ENCODE peak calls at places on chromosomes 16 and 17, in ten cellular contexts. H, R, I, U, A, L, X, C, J and E are unnamed samples.

GRCh38 chr16:74573622-74574021 is 33.3 kb downstream of the GLG1 start:
- DNase-seq in H (no peak), R (no peak), I (no peak), U (no peak), A (no peak), L (no peak), X (no peak), C (no peak), J (no peak), E (no peak)

GRCh38 chr16:55663770-55664677 is 8.2 kb downstream of the SLC6A2 start:
- DNase-seq in H (no peak), R (no peak), I (no peak), U (no peak), A (no peak), L (no peak), X (no peak), C (no peak), J (no peak), E (no peak)

GRCh38 chr17:20702692-20703091 is 123.2 kb downstream of the CDRT15L2 start:
- DNase-seq in H (no peak), R (no peak), I (no peak), U (no peak), A (no peak), L (no peak), X (peak; percentile 6), C (no peak), J (no peak), E (no peak)

GRCh38 chr17:73623247-73623646 is 21.0 kb downstream of the SDK2 start:
- DNase-seq in H (no peak), R (no peak), I (no peak), U (no peak), A (no peak), L (no peak), X (no peak), C (no peak), J (no peak), E (no peak)

GRCh38 chr16:88743693-88744519 is 37.6 kb downstream of the CTU2 start:
- DNase-seq in H (peak; percentile 85), R (peak; percentile 54), I (peak; percentile 75), U (peak; percentile 61), A (peak; percentile 76), L (peak; percentile 87), X (peak; percentile 65), C (peak; percentile 80), J (peak; percentile 74), E (peak; percentile 30)

GRCh38 chr16:35788381-35788780 is 2329.0 kb downstream of the TP53TG3F start:
- DNase-seq in H (no peak), R (no peak), I (no peak), U (no peak), A (no peak), L (no peak), X (no peak), C (no peak), J (no peak), E (no peak)

GRCh38 chr17:45794840-45795239 is 10.7 kb downstream of the CRHR1 start:
- DNase-seq in H (no peak), R (no peak), I (no peak), U (no peak), A (peak; percentile 35), L (no peak), X (no peak), C (peak; percentile 65), J (no peak), E (no peak)

GRCh38 chr17:42980274-42980765 is at the start of gene RUNDC1:
- DNase-seq in H (peak; percentile 95), R (peak; percentile 85), I (peak; percentile 92), U (peak; percentile 86), A (peak; percentile 93), L (peak; percentile 97), X (peak; percentile 87), C (peak; percentile 94), J (peak; percentile 93), E (peak; percentile 70)

GRCh38 chr16:2756288-2757015 is 4.0 kb downstream of the SRRM2 start:
- DNase-seq in H (no peak), R (no peak), I (no peak), U (no peak), A (no peak), L (no peak), X (no peak), C (no peak), J (no peak), E (no peak)

GRCh38 chr17:63916566-63917185 is 2.0 kb downstream of the GH1 start:
- DNase-seq in H (no peak), R (no peak), I (no peak), U (no peak), A (no peak), L (no peak), X (no peak), C (no peak), J (no peak), E (no peak)

GRCh38 chr16:81693467-81694303 is 85.4 kb upstream of the PLCG2 start:
- DNase-seq in H (no peak), R (no peak), I (no peak), U (no peak), A (no peak), L (no peak), X (no peak), C (no peak), J (no peak), E (no peak)

GRCh38 chr17:13076905-13077304 is 59.1 kb upstream of the ELAC2 start:
- DNase-seq in H (no peak), R (no peak), I (no peak), U (no peak), A (no peak), L (no peak), X (no peak), C (no peak), J (no peak), E (no peak)

GRCh38 chr17:77750427-77751043 is 208.0 kb upstream of the TNRC6C start:
- DNase-seq in H (no peak), R (no peak), I (no peak), U (no peak), A (no peak), L (no peak), X (no peak), C (no peak), J (no peak), E (no peak)

GRCh38 chr17:65498831-65499230 is 62.6 kb downstream of the AXIN2 start:
- DNase-seq in H (no peak), R (no peak), I (no peak), U (peak; percentile 12), A (no peak), L (no peak), X (no peak), C (no peak), J (no peak), E (peak; percentile 13)

GRCh38 chr17:45917081-45917480 is 22.7 kb downstream of the MAPT start:
- DNase-seq in H (no peak), R (no peak), I (no peak), U (no peak), A (no peak), L (no peak), X (no peak), C (no peak), J (no peak), E (no peak)

GRCh38 chr17:8393470-8394231 is 4.0 kb downstream of the RNF222 start:
- DNase-seq in H (peak; percentile 38), R (no peak), I (peak; percentile 57), U (no peak), A (no peak), L (no peak), X (no peak), C (no peak), J (peak; percentile 76), E (no peak)

GRCh38 chr17:80152057-80152831 is 5.3 kb upstream of the EIF4A3 start:
- DNase-seq in H (no peak), R (no peak), I (no peak), U (no peak), A (no peak), L (no peak), X (no peak), C (no peak), J (peak; percentile 31), E (no peak)

GRCh38 chr17:55743103-55743679 is 7.7 kb upstream of the PCTP start:
- DNase-seq in H (no peak), R (no peak), I (no peak), U (no peak), A (peak; percentile 20), L (no peak), X (no peak), C (no peak), J (no peak), E (no peak)

GRCh38 chr17:49798182-49798581 is 9.7 kb downstream of the KAT7 start:
- DNase-seq in H (no peak), R (no peak), I (no peak), U (no peak), A (no peak), L (no peak), X (no peak), C (no peak), J (no peak), E (no peak)

GRCh38 chr16:67395458-67396158 is 2.3 kb upstream of the TPPP3 start:
- DNase-seq in H (no peak), R (no peak), I (no peak), U (no peak), A (no peak), L (peak; percentile 35), X (no peak), C (no peak), J (no peak), E (no peak)

GRCh38 chr17:40555296-40556190 is 9.7 kb downstream of the CCR7 start:
- DNase-seq in H (no peak), R (no peak), I (no peak), U (no peak), A (no peak), L (no peak), X (no peak), C (no peak), J (peak; percentile 25), E (no peak)

GRCh38 chr17:57493171-57493570 is 236.8 kb downstream of the MSI2 start:
- DNase-seq in H (no peak), R (no peak), I (no peak), U (no peak), A (no peak), L (peak; percentile 48), X (no peak), C (no peak), J (no peak), E (no peak)

GRCh38 chr17:40074175-40074512 is 11.4 kb downstream of the THRA start:
- DNase-seq in H (no peak), R (no peak), I (no peak), U (no peak), A (no peak), L (no peak), X (no peak), C (no peak), J (no peak), E (no peak)

GRCh38 chr17:1951920-1952319 is 73.2 kb downstream of the RTN4RL1 start:
- DNase-seq in H (no peak), R (no peak), I (no peak), U (no peak), A (no peak), L (no peak), X (no peak), C (no peak), J (no peak), E (no peak)

GRCh38 chr16:27240948-27241531 is 27.5 kb downstream of the NSMCE1 start:
- DNase-seq in H (no peak), R (no peak), I (no peak), U (no peak), A (peak; percentile 48), L (no peak), X (no peak), C (no peak), J (no peak), E (no peak)